ENCODE peak calls at places on chromosomes 2 and 18, in six cellular contexts. J is pons; F is naive thymus-derived CD4-positive, alpha-beta T cell; P is Calu3; X is C1 segment of cervical spinal cord; D is endothelial cell of umbilical vein. O is an unnamed sample.

GRCh38 chr2:178413472-178414265 is 37.3 kb downstream of the PRKRA start:
- DNase-seq in F (peak; percentile 67), D (peak; percentile 82), X (peak; percentile 20), P (peak; percentile 64), J (peak; percentile 60), O (peak; percentile 80)

GRCh38 chr2:138787053-138787666 is 7.0 kb upstream of the NXPH2 start:
- DNase-seq in X (peak; percentile 2), D (peak; percentile 52), P (peak; percentile 34), J (peak; percentile 54), F (peak; percentile 14), O (peak; percentile 56)

GRCh38 chr2:19503915-19504314 is 145.5 kb upstream of the OSR1 start:
- DNase-seq in D (no peak), X (no peak), F (no peak), J (no peak), P (no peak), O (no peak)

GRCh38 chr2:214203744-214204289 is 207.0 kb upstream of the VWC2L start:
- DNase-seq in J (no peak), D (no peak), F (no peak), P (no peak), X (no peak), O (no peak)

GRCh38 chr2:232637832-232638231 is 4.4 kb downstream of the EFHD1 start:
- DNase-seq in J (no peak), P (no peak), X (no peak), D (no peak), F (no peak), O (no peak)

GRCh38 chr2:177628817-177629216 is 236.2 kb downstream of the AGPS start:
- DNase-seq in F (no peak), P (no peak), X (no peak), D (no peak), J (peak; percentile 69), O (no peak)

GRCh38 chr2:98234763-98235162 is 111.5 kb upstream of the CNGA3 start:
- DNase-seq in J (no peak), F (no peak), P (no peak), D (no peak), X (no peak), O (no peak)

GRCh38 chr18:6370886-6371635 is 43.6 kb downstream of the L3MBTL4 start:
- DNase-seq in F (no peak), X (no peak), D (no peak), J (no peak), P (peak; percentile 61), O (no peak)

GRCh38 chr2:128316777-128317185 is 1.9 kb downstream of the HS6ST1 start:
- DNase-seq in F (no peak), J (no peak), X (no peak), D (no peak), P (no peak), O (no peak)

GRCh38 chr2:28381225-28382180 is 11.2 kb upstream of the FOSL2 start:
- DNase-seq in P (peak; percentile 71), J (no peak), D (no peak), X (no peak), F (no peak), O (no peak)

GRCh38 chr2:178324072-178324471 is 126.9 kb downstream of the PRKRA start:
- DNase-seq in J (peak; percentile 20), D (no peak), X (peak; percentile 9), F (no peak), P (no peak), O (peak; percentile 38)

GRCh38 chr2:103284750-103285149 is 522.9 kb downstream of the TMEM182 start:
- DNase-seq in D (no peak), P (no peak), J (no peak), X (no peak), F (no peak), O (no peak)

GRCh38 chr2:157413342-157414035 is 30.4 kb downstream of the CYTIP start:
- DNase-seq in D (no peak), X (no peak), P (no peak), F (peak; percentile 71), J (no peak), O (no peak)

GRCh38 chr18:31490387-31490786 is 7.6 kb upstream of the DSG2 start:
- DNase-seq in J (no peak), D (no peak), P (peak; percentile 55), F (no peak), X (no peak), O (peak; percentile 8)

GRCh38 chr2:158969717-158970521 is 1.5 kb downstream of the TANC1 start:
- DNase-seq in D (peak; percentile 73), J (peak; percentile 46), P (peak; percentile 50), F (no peak), X (no peak), O (peak; percentile 47)

GRCh38 chr2:85302106-85302505 is 25.7 kb downstream of the TGOLN2 start:
- DNase-seq in J (no peak), X (no peak), D (no peak), P (no peak), F (no peak), O (no peak)

GRCh38 chr2:102841107-102841840 is 79.4 kb downstream of the TMEM182 start:
- DNase-seq in D (peak; percentile 39), P (peak; percentile 63), J (peak; percentile 74), X (peak; percentile 50), F (peak; percentile 7), O (peak; percentile 57)

GRCh38 chr2:235330775-235331438 is 162.9 kb upstream of the AGAP1 start:
- DNase-seq in P (peak; percentile 58), F (no peak), X (no peak), J (no peak), D (no peak), O (peak; percentile 15)

GRCh38 chr18:33536904-33537303 is 41.1 kb upstream of the ASXL3 start:
- DNase-seq in D (no peak), X (no peak), P (no peak), J (no peak), F (no peak), O (no peak)